ENCODE peak calls at places on chromosomes 2 and 18, in six cellular contexts. O is stomach, Q is A549, D is upper lobe of left lung, T is adrenal gland, G is suprapubic skin. E is an unnamed sample.

GRCh38 chr2:208373460-208374089 is 33.0 kb upstream of the PTH2R start:
- DNase-seq in O (no peak), Q (peak; percentile 67), D (no peak), T (peak; percentile 61), G (no peak), E (no peak)

GRCh38 chr2:2649109-2650072 is 318.3 kb upstream of the MYT1L start:
- DNase-seq in O (no peak), Q (no peak), D (peak; percentile 63), T (no peak), G (no peak), E (no peak)

GRCh38 chr18:79597176-79598045 is 82.2 kb upstream of the CTDP1 start:
- DNase-seq in O (no peak), Q (no peak), D (peak; percentile 70), T (no peak), G (no peak), E (peak; percentile 31)

GRCh38 chr2:128315829-128316776 is 2.6 kb downstream of the HS6ST1 start:
- DNase-seq in O (peak; percentile 20), Q (no peak), D (peak; percentile 47), T (no peak), G (peak; percentile 67), E (peak; percentile 47)

GRCh38 chr2:131394147-131394931 is 30.4 kb upstream of the RAB6D start:
- DNase-seq in O (no peak), Q (no peak), D (peak; percentile 80), T (no peak), G (no peak), E (peak; percentile 58)

GRCh38 chr2:120779781-120780283 is 44.2 kb downstream of the GLI2 start:
- DNase-seq in O (no peak), Q (peak; percentile 46), D (no peak), T (no peak), G (no peak), E (no peak)

GRCh38 chr2:47321411-47322031 is 81.4 kb upstream of the MSH2 start:
- DNase-seq in O (no peak), Q (no peak), D (no peak), T (peak; percentile 25), G (no peak), E (no peak)

GRCh38 chr2:99988567-99988966 is 153.8 kb downstream of the AFF3 start:
- DNase-seq in O (no peak), Q (no peak), D (no peak), T (no peak), G (no peak), E (no peak)

GRCh38 chr2:60336442-60337141 is 216.9 kb downstream of the BCL11A start:
- DNase-seq in O (no peak), Q (no peak), D (no peak), T (no peak), G (no peak), E (no peak)

GRCh38 chr18:79069792-79070151 is 578 bp downstream of the ATP9B start:
- DNase-seq in O (no peak), Q (no peak), D (no peak), T (no peak), G (no peak), E (no peak)

GRCh38 chr2:205763708-205764501 is 81.6 kb downstream of the NRP2 start:
- DNase-seq in O (peak; percentile 50), Q (peak; percentile 67), D (peak; percentile 94), T (no peak), G (no peak), E (peak; percentile 69)

GRCh38 chr18:44880170-44880569 is 199.5 kb downstream of the SETBP1 start:
- DNase-seq in O (no peak), Q (no peak), D (no peak), T (no peak), G (no peak), E (no peak)

GRCh38 chr2:150450765-150451164 is 36.7 kb downstream of the RND3 start:
- DNase-seq in O (no peak), Q (no peak), D (no peak), T (no peak), G (no peak), E (no peak)

GRCh38 chr18:45774065-45774521 is 50.1 kb downstream of the SLC14A1 start:
- DNase-seq in O (no peak), Q (no peak), D (no peak), T (no peak), G (no peak), E (no peak)

GRCh38 chr2:65364054-65364651 is 68.2 kb downstream of the SPRED2 start:
- DNase-seq in O (no peak), Q (no peak), D (no peak), T (no peak), G (no peak), E (no peak)

GRCh38 chr18:58787750-58788149 is 76.9 kb upstream of the ZNF532 start:
- DNase-seq in O (no peak), Q (peak; percentile 37), D (no peak), T (no peak), G (no peak), E (no peak)

GRCh38 chr2:167140767-167141166 is 252.5 kb downstream of the XIRP2 start:
- DNase-seq in O (no peak), Q (peak; percentile 47), D (no peak), T (no peak), G (no peak), E (no peak)

GRCh38 chr2:226611196-226611943 is 188.2 kb downstream of the IRS1 start:
- DNase-seq in O (no peak), Q (peak; percentile 9), D (no peak), T (no peak), G (no peak), E (no peak)

GRCh38 chr2:125085904-125086303 is 1060.8 kb downstream of the CNTNAP5 start:
- DNase-seq in O (no peak), Q (no peak), D (no peak), T (no peak), G (no peak), E (no peak)

GRCh38 chr2:231297108-231297908 is 98.2 kb upstream of the B3GNT7 start:
- DNase-seq in O (peak; percentile 69), Q (peak; percentile 71), D (no peak), T (peak; percentile 70), G (no peak), E (peak; percentile 80)

GRCh38 chr2:23399674-23400261 is 14.8 kb downstream of the KLHL29 start:
- DNase-seq in O (no peak), Q (no peak), D (no peak), T (no peak), G (no peak), E (peak; percentile 36)

GRCh38 chr18:78031589-78031988 is 781.9 kb downstream of the GALR1 start:
- DNase-seq in O (no peak), Q (no peak), D (no peak), T (no peak), G (no peak), E (no peak)

GRCh38 chr2:20622296-20622686 is 28.6 kb downstream of the HS1BP3 start:
- DNase-seq in O (no peak), Q (no peak), D (no peak), T (no peak), G (peak; percentile 69), E (no peak)

GRCh38 chr2:43106767-43107527 is 119.5 kb downstream of the ZFP36L2 start:
- DNase-seq in O (no peak), Q (no peak), D (no peak), T (peak; percentile 48), G (no peak), E (no peak)

DNA sequence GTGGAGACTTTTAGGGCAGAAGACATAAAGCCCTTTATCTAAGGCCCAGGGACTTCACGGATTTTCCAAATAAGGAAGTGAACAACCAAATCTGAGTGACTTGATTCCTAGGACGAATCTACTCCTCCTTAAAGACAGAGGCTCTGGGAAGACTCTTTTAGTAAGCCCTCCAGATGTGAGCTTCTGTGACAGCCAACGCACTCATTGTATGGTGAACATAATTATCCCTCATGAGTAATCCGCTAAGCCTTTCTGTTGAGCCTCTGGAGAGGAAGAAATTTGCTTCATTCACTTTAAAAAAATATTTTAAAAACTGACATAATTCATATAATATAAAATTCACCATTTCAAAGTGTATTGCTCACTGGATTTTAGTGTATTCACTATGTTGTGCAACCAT is 33.5 kb downstream of the CCDC93 start:
- DNase-seq in O (no peak), Q (no peak), D (no peak), T (no peak), G (no peak), E (no peak)
- H3K27ac ChIP-seq in O (no peak overlapping the region), Q (peak overlapping the region; percentile 65), D (peak overlapping the region; percentile 5), T (peak overlapping the region; percentile 83), G (peak overlapping the region; percentile 39), E (no peak overlapping the region)

DNA sequence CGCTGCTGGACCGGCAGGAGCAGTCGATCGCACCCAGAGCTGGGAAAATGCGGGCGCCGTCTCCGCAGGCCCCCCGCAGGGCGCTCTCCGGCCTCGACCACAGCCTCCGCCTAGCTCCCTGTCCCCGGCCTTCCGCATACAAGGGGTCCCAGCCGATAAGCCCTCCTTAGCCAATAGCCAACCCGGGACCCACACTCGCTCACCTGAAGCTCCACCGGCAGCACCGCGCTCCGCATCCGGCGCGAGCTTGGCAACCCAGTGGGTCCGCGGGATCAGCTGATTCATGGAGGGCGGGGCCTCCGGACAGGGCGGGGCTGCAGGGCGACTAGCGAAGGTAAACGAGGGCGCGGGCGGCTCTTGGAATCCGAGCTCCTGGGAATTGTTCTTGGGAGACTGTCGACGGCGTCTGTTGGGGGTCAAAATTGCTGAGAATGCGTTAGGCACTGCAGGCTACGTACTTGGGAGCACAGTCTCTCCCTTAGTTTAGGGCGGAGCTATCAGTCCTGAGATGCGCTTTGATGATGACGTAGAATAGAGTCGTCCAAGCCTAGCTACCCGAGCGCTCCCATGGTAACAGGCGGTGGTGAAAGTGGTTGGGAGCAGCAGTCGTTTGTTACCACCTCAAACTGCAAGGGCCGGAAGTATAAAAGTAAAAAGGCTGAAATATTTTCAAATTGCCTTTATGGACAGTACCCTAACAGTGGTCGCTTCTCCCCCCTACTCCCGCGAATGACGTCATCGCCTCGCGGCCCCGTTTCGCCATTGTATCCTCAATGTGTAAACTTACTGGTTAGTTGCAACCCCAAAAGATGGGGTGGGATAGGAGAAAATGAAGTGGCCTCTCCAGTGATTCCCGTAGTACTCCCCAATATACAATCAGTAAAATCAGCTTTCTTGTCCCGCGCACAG is at the start of gene ALS2:
- DNase-seq in O (peak; percentile 98), Q (peak; percentile 99), D (peak; percentile 98), T (peak; percentile 98), G (peak; percentile 98), E (peak; percentile 98)
- TF ChIP-seq POLR2A in O (no peak), Q (peak; percentile 87), D (peak; percentile 44), T (peak; percentile 64), G (no peak), E (peak; percentile 79)

GRCh38 chr2:189580662-189581353 is at the start of gene SLC40A1:
- DNase-seq in O (peak; percentile 87), Q (peak; percentile 80), D (peak; percentile 96), T (peak; percentile 90), G (peak; percentile 83), E (peak; percentile 84)

GRCh38 chr2:189578272-189578671 is 2.3 kb downstream of the SLC40A1 start:
- DNase-seq in O (no peak), Q (no peak), D (no peak), T (no peak), G (no peak), E (no peak)

GRCh38 chr2:189581354-189582139 is 961 bp upstream of the SLC40A1 start:
- DNase-seq in O (peak; percentile 27), Q (no peak), D (peak; percentile 59), T (peak; percentile 13), G (no peak), E (no peak)

GRCh38 chr2:189579585-189579984 is 1.0 kb downstream of the SLC40A1 start:
- DNase-seq in O (no peak), Q (no peak), D (no peak), T (no peak), G (no peak), E (no peak)

GRCh38 chr2:189580267-189580661 is 322 bp downstream of the SLC40A1 start:
- DNase-seq in O (peak; percentile 29), Q (no peak), D (peak; percentile 38), T (peak; percentile 25), G (no peak), E (peak; percentile 55)
- TF ChIP-seq CTCF in O (no peak), Q (no peak), D (no peak), T (no peak), G (no peak), E (no peak)

GRCh38 chr18:31942301-31942998 is 478 bp downstream of the TRAPPC8 start:
- DNase-seq in O (no peak), Q (peak; percentile 1), D (peak; percentile 93), T (peak; percentile 51), G (peak; percentile 86), E (peak; percentile 62)
- H3K27ac ChIP-seq in O (peak overlapping the region; percentile 86), Q (peak overlapping the region; percentile 81), D (peak overlapping the region; percentile 97), T (peak overlapping the region; percentile 91), G (peak overlapping the region; percentile 91), E (peak overlapping the region; percentile 96)

E was measured in Peyer's patch.